ENCODE peak calls at places on chromosomes 1 and 21, in nine cellular contexts. N is fibroblast of lung; Q is stimulated activated CD8-positive, alpha-beta memory T cell treated with anti-CD3 and anti-CD28 coated beads, Interleukin-15, amount 100 ng/mL, for 24 hours; D is endothelial cell; R is A549; I is HuH-7.5; T is pancreas; Y is progenitor cell of endocrine pancreas; E is activated T-helper 1 cell treated with anti-CD3 and anti-CD28 coated beads, Interleukin-2, amount 50 U/mL, for 16 hours. M is an unnamed sample.

GRCh38 chr1:214548988-214549387 is 2.4 kb downstream of the PTPN14 start:
- DNase-seq in E (no peak), I (no peak), D (no peak), Q (no peak), Y (no peak), R (no peak), T (no peak), N (peak; percentile 56), M (no peak)

GRCh38 chr21:42479582-42479981 is 16.4 kb downstream of the RSPH1 start:
- DNase-seq in Q (no peak), D (no peak), I (no peak), N (no peak), E (no peak), R (no peak), T (no peak), Y (no peak), M (no peak)

GRCh38 chr1:187374742-187375141 is 546.0 kb downstream of the PLA2G4A start:
- DNase-seq in N (no peak), Y (no peak), Q (no peak), T (no peak), I (no peak), D (no peak), E (no peak), R (no peak), M (no peak)

GRCh38 chr1:69791311-69791710 is 223.6 kb downstream of the LRRC7 start:
- DNase-seq in N (peak; percentile 27), R (no peak), Q (no peak), I (no peak), D (no peak), E (no peak), Y (no peak), T (no peak), M (no peak)

GRCh38 chr1:207321790-207322530 is 482 bp downstream of the CD55 start:
- DNase-seq in R (no peak), E (no peak), T (no peak), I (peak; percentile 8), N (peak; percentile 35), D (no peak), Q (peak; percentile 21), Y (no peak), M (no peak)

GRCh38 chr1:202586018-202586821 is 124.0 kb downstream of the SYT2 start:
- DNase-seq in I (no peak), R (no peak), Y (no peak), D (no peak), E (no peak), T (no peak), N (peak; percentile 52), Q (no peak), M (no peak)

GRCh38 chr1:4653796-4654715 is at the start of gene AJAP1:
- DNase-seq in R (no peak), E (no peak), D (peak; percentile 38), I (no peak), T (no peak), Q (no peak), N (no peak), Y (no peak), M (no peak)

GRCh38 chr1:67674260-67675011 is 10.6 kb upstream of the GADD45A start:
- DNase-seq in T (no peak), E (no peak), Q (no peak), I (no peak), D (peak; percentile 11), N (peak; percentile 91), Y (no peak), R (no peak), M (peak; percentile 16)

GRCh38 chr1:187474266-187474665 is 645.5 kb downstream of the PLA2G4A start:
- DNase-seq in Y (no peak), Q (no peak), E (no peak), T (no peak), D (no peak), N (peak; percentile 53), R (no peak), I (no peak), M (no peak)

GRCh38 chr1:15197591-15198447 is 44.3 kb downstream of the TMEM51 start:
- DNase-seq in R (no peak), Q (no peak), Y (no peak), E (no peak), T (no peak), D (no peak), I (no peak), N (no peak), M (no peak)

GRCh38 chr1:117571496-117571895 is 34.4 kb upstream of the TENT5C start:
- DNase-seq in N (no peak), E (no peak), I (no peak), R (no peak), D (no peak), Y (no peak), Q (no peak), T (no peak), M (no peak)

GRCh38 chr1:78370356-78370755 is 120.4 kb upstream of the PTGFR start:
- DNase-seq in Q (no peak), E (no peak), Y (no peak), T (no peak), D (no peak), I (no peak), N (peak; percentile 53), R (no peak), M (no peak)

GRCh38 chr1:23019851-23020625 is 770 bp downstream of the KDM1A start:
- DNase-seq in N (peak; percentile 41), I (peak; percentile 45), Y (peak; percentile 38), E (no peak), R (peak; percentile 8), Q (no peak), T (peak; percentile 71), D (peak; percentile 57), M (no peak)

GRCh38 chr1:156816561-156817328 is at the start of gene SH2D2A:
- DNase-seq in R (no peak), T (no peak), Y (no peak), Q (peak; percentile 73), D (no peak), E (peak; percentile 86), N (no peak), I (no peak), M (peak; percentile 80)

GRCh38 chr1:9150582-9151290 is 21.8 kb upstream of the GPR157 start:
- DNase-seq in D (no peak), R (no peak), T (no peak), Q (no peak), E (no peak), N (peak; percentile 76), Y (no peak), I (no peak), M (no peak)

GRCh38 chr1:79974659-79975058 is 968.1 kb upstream of the ADGRL4 start:
- DNase-seq in R (no peak), Q (no peak), T (no peak), N (no peak), Y (no peak), E (no peak), I (no peak), D (no peak), M (no peak)

GRCh38 chr1:223720987-223721591 is 8.8 kb downstream of the CAPN2 start:
- DNase-seq in T (no peak), E (no peak), Y (no peak), N (peak; percentile 93), I (no peak), Q (no peak), R (no peak), D (no peak), M (no peak)

GRCh38 chr1:68229927-68230812 is 2.2 kb downstream of the WLS start:
- DNase-seq in I (no peak), R (no peak), N (peak; percentile 62), D (peak; percentile 29), T (no peak), Q (no peak), Y (peak; percentile 18), E (no peak), M (no peak)

GRCh38 chr21:33924079-33924765 is 8.6 kb upstream of the ATP5PO start:
- DNase-seq in R (peak; percentile 48), Q (peak; percentile 92), D (peak; percentile 89), Y (peak; percentile 76), E (peak; percentile 95), T (peak; percentile 97), I (peak; percentile 49), N (peak; percentile 81), M (peak; percentile 78)

GRCh38 chr21:33703750-33704606 is 61.7 kb downstream of the ITSN1 start:
- DNase-seq in N (peak; percentile 15), D (peak; percentile 42), I (no peak), Q (no peak), E (no peak), R (no peak), Y (no peak), T (no peak), M (no peak)

GRCh38 chr1:149888999-149889289 is 10.4 kb upstream of the BOLA1 start:
- DNase-seq in E (no peak), D (no peak), Q (no peak), Y (no peak), N (no peak), I (no peak), T (no peak), R (no peak), M (no peak)

GRCh38 chr1:202133016-202133415 is 10.3 kb downstream of the GPR37L1 start:
- DNase-seq in Q (no peak), D (no peak), E (no peak), N (no peak), Y (no peak), R (no peak), I (no peak), T (no peak), M (no peak)